ENCODE peak calls at places on chromosomes 13 and 19, in four cellular contexts. W is lung microvascular endothelial cell; G is stimulated activated CD4-positive, alpha-beta T cell treated with anti-CD3 and anti-CD28 coated beads, Interleukin-2, amount 100 ng/mL, for 24 hours; B is activated gamma-delta T cell treated with anti-CD3 and anti-CD28 coated beads, Interleukin-2, amount 50 U/mL, for 16 hours. A is an unnamed sample.
A peak's percentile ranks its signal among the peaks of the same experiment; 100 is the strongest.

GRCh38 chr13:106867249-106867648 is 299.3 kb upstream of the ARGLU1 start:
- DNase-seq in B (no peak), W (peak; percentile 25), G (no peak), A (no peak)

GRCh38 chr19:2478756-2479555 is 3.0 kb downstream of the GADD45B start:
- DNase-seq in G (peak; percentile 65), W (peak; percentile 90), B (peak; percentile 44), A (peak; percentile 66)

GRCh38 chr19:48926909-48927308 is 6.6 kb upstream of the DHDH start:
- DNase-seq in B (no peak), G (no peak), W (peak; percentile 84), A (no peak)

GRCh38 chr19:41325640-41325946 is 15.6 kb downstream of the CCDC97 start:
- DNase-seq in B (no peak), W (no peak), G (no peak), A (no peak)

GRCh38 chr19:33063356-33064116 is 1.2 kb downstream of the RHPN2 start:
- DNase-seq in B (no peak), W (peak; percentile 11), G (no peak), A (no peak)

GRCh38 chr13:73981595-73981994 is 152.6 kb downstream of the KLF12 start:
- DNase-seq in G (no peak), B (no peak), W (no peak), A (no peak)

GRCh38 chr19:30857388-30857787 is 485.2 kb downstream of the ZNF536 start:
- DNase-seq in W (no peak), G (no peak), B (no peak), A (no peak)

GRCh38 chr13:66618702-66619101 is 611.4 kb downstream of the PCDH9 start:
- DNase-seq in B (no peak), G (no peak), W (peak; percentile 42), A (peak; percentile 22)

GRCh38 chr13:30785146-30785845 is 50.0 kb downstream of the ALOX5AP start:
- DNase-seq in W (no peak), G (no peak), B (no peak), A (no peak)

GRCh38 chr13:76982051-76982450 is 9.8 kb upstream of the CLN5 start:
- DNase-seq in W (no peak), B (no peak), G (no peak), A (no peak)

GRCh38 chr13:27923794-27924528 is 4.2 kb downstream of the PDX1 start:
- DNase-seq in G (no peak), B (no peak), W (no peak), A (no peak)

GRCh38 chr19:47284324-47284899 is 9.7 kb downstream of the INAFM1 start:
- DNase-seq in B (peak; percentile 49), G (peak; percentile 61), W (peak; percentile 74), A (peak; percentile 40)

GRCh38 chr13:49026851-49027250 is 51.1 kb downstream of the FNDC3A start:
- DNase-seq in W (no peak), G (no peak), B (no peak), A (no peak)

GRCh38 chr19:41367848-41368301 is 3.9 kb upstream of the B9D2 start:
- DNase-seq in G (no peak), B (no peak), W (no peak), A (no peak)

GRCh38 chr19:8302734-8303133 is 5.4 kb downstream of the CD320 start:
- DNase-seq in G (peak; percentile 13), W (no peak), B (no peak), A (no peak)

GRCh38 chr13:28181413-28181812 is 43.1 kb downstream of the PAN3 start:
- DNase-seq in W (peak; percentile 30), G (no peak), B (no peak), A (no peak)

GRCh38 chr13:52127783-52128702 is 830 bp downstream of the NEK5 start:
- DNase-seq in G (peak; percentile 64), B (peak; percentile 27), W (peak; percentile 76), A (peak; percentile 65)

GRCh38 chr19:38910488-38910887 is 1.5 kb downstream of the CCER2 start:
- DNase-seq in B (no peak), G (no peak), W (no peak), A (no peak)

GRCh38 chr19:12092065-12092867 is 27.7 kb downstream of the ZNF844 start:
- DNase-seq in B (peak; percentile 7), G (peak; percentile 68), W (peak; percentile 50), A (peak; percentile 91)

GRCh38 chr19:6705931-6706632 is 14.4 kb downstream of the C3 start:
- DNase-seq in G (no peak), W (no peak), B (no peak), A (no peak)

GRCh38 chr19:23071087-23071511 is 45.7 kb upstream of the ZNF730 start:
- DNase-seq in B (no peak), G (no peak), W (peak; percentile 10), A (peak; percentile 30)

GRCh38 chr19:991174-991931 is 7.2 kb downstream of the WDR18 start:
- DNase-seq in G (peak; percentile 68), W (peak; percentile 75), B (peak; percentile 42), A (peak; percentile 40)

GRCh38 chr13:44698076-44698475 is 121.9 kb upstream of the TSC22D1 start:
- DNase-seq in W (no peak), B (no peak), G (no peak), A (no peak)

GRCh38 chr19:15252398-15253018 is 20.3 kb upstream of the EPHX3 start:
- DNase-seq in W (peak; percentile 63), B (no peak), G (no peak), A (no peak)

GRCh38 chr19:3491396-3492119 is 8.3 kb upstream of the SMIM44 start:
- DNase-seq in G (no peak), W (no peak), B (no peak), A (no peak)

GRCh38 chr19:47895165-47895782 is 9.2 kb upstream of the SULT2A1 start:
- DNase-seq in G (no peak), B (no peak), W (no peak), A (no peak)

GRCh38 chr13:73522937-73523336 is 464.1 kb downstream of the KLF5 start:
- DNase-seq in B (no peak), G (no peak), W (no peak), A (no peak)

GRCh38 chr13:19845758-19846157 is 17.7 kb downstream of the ZMYM5 start:
- DNase-seq in W (peak; percentile 19), G (no peak), B (no peak), A (no peak)

GRCh38 chr13:26041476-26041875 is 10.3 kb downstream of the SHISA2 start:
- DNase-seq in W (no peak), B (no peak), G (no peak), A (no peak)

GRCh38 chr19:46618670-46619231 is 6.1 kb downstream of the PTGIR start:
- DNase-seq in G (no peak), B (no peak), W (no peak), A (peak; percentile 58)

A was measured in germinal center.